ENCODE peak calls at places on chromosomes 16 and 17, in seven cellular contexts. One of them, this sample, is unnamed.
A peak's percentile ranks its signal among the peaks of the same experiment; 100 is the strongest.

GRCh38 chr17:68351395-68351794 is 60.1 kb downstream of the ARSG start:
- DNase-seq in esophagus squamous epithelium: no peak
- DNase-seq in left ventricle myocardium inferior: peak; percentile 30
- DNase-seq in upper lobe of right lung: no peak
- DNase-seq in neural progenitor cell: no peak
- DNase-seq in cardiac muscle cell: no peak
- DNase-seq in adrenal gland: no peak
- DNase-seq in this sample: no peak

GRCh38 chr16:13521356-13521755 is 398.6 kb upstream of the ERCC4 start:
- DNase-seq in upper lobe of right lung: no peak
- DNase-seq in left ventricle myocardium inferior: no peak
- DNase-seq in adrenal gland: no peak
- DNase-seq in esophagus squamous epithelium: no peak
- DNase-seq in neural progenitor cell: peak; percentile 33
- DNase-seq in cardiac muscle cell: no peak
- DNase-seq in this sample: no peak

GRCh38 chr17:3474212-3474611 is 1.6 kb upstream of the ASPA start:
- DNase-seq in esophagus squamous epithelium: no peak
- DNase-seq in upper lobe of right lung: no peak
- DNase-seq in left ventricle myocardium inferior: no peak
- DNase-seq in adrenal gland: no peak
- DNase-seq in neural progenitor cell: no peak
- DNase-seq in cardiac muscle cell: no peak
- DNase-seq in this sample: no peak

GRCh38 chr16:83187404-83187803 is 560.6 kb downstream of the CDH13 start:
- DNase-seq in left ventricle myocardium inferior: no peak
- DNase-seq in upper lobe of right lung: no peak
- DNase-seq in cardiac muscle cell: no peak
- DNase-seq in adrenal gland: no peak
- DNase-seq in neural progenitor cell: no peak
- DNase-seq in esophagus squamous epithelium: no peak
- DNase-seq in this sample: no peak

GRCh38 chr17:65561394-65562205 is at the start of gene AXIN2:
- DNase-seq in left ventricle myocardium inferior: peak; percentile 93
- DNase-seq in cardiac muscle cell: peak; percentile 97
- DNase-seq in adrenal gland: peak; percentile 94
- DNase-seq in esophagus squamous epithelium: peak; percentile 19
- DNase-seq in upper lobe of right lung: peak; percentile 95
- DNase-seq in neural progenitor cell: peak; percentile 98
- DNase-seq in this sample: no peak

GRCh38 chr17:11925271-11926021 is 71.8 kb downstream of the ZNF18 start:
- DNase-seq in adrenal gland: peak; percentile 32
- DNase-seq in esophagus squamous epithelium: no peak
- DNase-seq in upper lobe of right lung: no peak
- DNase-seq in left ventricle myocardium inferior: peak; percentile 22
- DNase-seq in neural progenitor cell: no peak
- DNase-seq in cardiac muscle cell: no peak
- DNase-seq in this sample: no peak

GRCh38 chr16:30764086-30764485 is 2.0 kb downstream of the RNF40 start:
- DNase-seq in left ventricle myocardium inferior: no peak
- DNase-seq in neural progenitor cell: no peak
- DNase-seq in cardiac muscle cell: no peak
- DNase-seq in upper lobe of right lung: no peak
- DNase-seq in esophagus squamous epithelium: no peak
- DNase-seq in adrenal gland: no peak
- DNase-seq in this sample: no peak

GRCh38 chr17:31581022-31581483 is 189.6 kb downstream of the RAB11FIP4 start:
- DNase-seq in cardiac muscle cell: no peak
- DNase-seq in esophagus squamous epithelium: no peak
- DNase-seq in upper lobe of right lung: peak; percentile 88
- DNase-seq in left ventricle myocardium inferior: peak; percentile 78
- DNase-seq in adrenal gland: peak; percentile 61
- DNase-seq in neural progenitor cell: no peak
- DNase-seq in this sample: no peak

GRCh38 chr16:30658731-30659506 is 688 bp downstream of the FBRS start:
- DNase-seq in left ventricle myocardium inferior: peak; percentile 76
- DNase-seq in esophagus squamous epithelium: peak; percentile 93
- DNase-seq in cardiac muscle cell: peak; percentile 93
- DNase-seq in adrenal gland: peak; percentile 90
- DNase-seq in neural progenitor cell: peak; percentile 94
- DNase-seq in upper lobe of right lung: peak; percentile 88
- DNase-seq in this sample: no peak

GRCh38 chr16:80259289-80259805 is 281.4 kb upstream of the DYNLRB2 start:
- DNase-seq in cardiac muscle cell: peak; percentile 26
- DNase-seq in upper lobe of right lung: no peak
- DNase-seq in esophagus squamous epithelium: no peak
- DNase-seq in adrenal gland: no peak
- DNase-seq in left ventricle myocardium inferior: no peak
- DNase-seq in neural progenitor cell: peak; percentile 33
- DNase-seq in this sample: no peak

GRCh38 chr17:69342896-69343644 is 16.1 kb upstream of the ABCA5 start:
- DNase-seq in cardiac muscle cell: no peak
- DNase-seq in esophagus squamous epithelium: no peak
- DNase-seq in adrenal gland: no peak
- DNase-seq in upper lobe of right lung: no peak
- DNase-seq in left ventricle myocardium inferior: no peak
- DNase-seq in neural progenitor cell: no peak
- DNase-seq in this sample: no peak

GRCh38 chr16:31216552-31217530 is at the start of gene PYDC1:
- DNase-seq in neural progenitor cell: peak; percentile 47
- DNase-seq in left ventricle myocardium inferior: no peak
- DNase-seq in esophagus squamous epithelium: no peak
- DNase-seq in adrenal gland: no peak
- DNase-seq in upper lobe of right lung: no peak
- DNase-seq in cardiac muscle cell: no peak
- DNase-seq in this sample: no peak

GRCh38 chr17:43645765-43646481 is 15.8 kb downstream of the MEOX1 start:
- DNase-seq in cardiac muscle cell: no peak
- DNase-seq in left ventricle myocardium inferior: peak; percentile 80
- DNase-seq in esophagus squamous epithelium: no peak
- DNase-seq in adrenal gland: peak; percentile 58
- DNase-seq in neural progenitor cell: peak; percentile 49
- DNase-seq in upper lobe of right lung: peak; percentile 84
- DNase-seq in this sample: no peak

GRCh38 chr17:37088459-37088858 is 139.7 kb downstream of the AATF start:
- DNase-seq in adrenal gland: no peak
- DNase-seq in esophagus squamous epithelium: no peak
- DNase-seq in neural progenitor cell: no peak
- DNase-seq in upper lobe of right lung: no peak
- DNase-seq in left ventricle myocardium inferior: no peak
- DNase-seq in cardiac muscle cell: no peak
- DNase-seq in this sample: no peak

GRCh38 chr16:52123063-52123839 is 423.7 kb downstream of the TOX3 start:
- DNase-seq in adrenal gland: no peak
- DNase-seq in neural progenitor cell: no peak
- DNase-seq in cardiac muscle cell: no peak
- DNase-seq in esophagus squamous epithelium: no peak
- DNase-seq in upper lobe of right lung: no peak
- DNase-seq in left ventricle myocardium inferior: no peak
- DNase-seq in this sample: no peak

GRCh38 chr16:53904533-53904932 is 200.6 kb downstream of the FTO start:
- DNase-seq in neural progenitor cell: no peak
- DNase-seq in left ventricle myocardium inferior: no peak
- DNase-seq in cardiac muscle cell: no peak
- DNase-seq in adrenal gland: no peak
- DNase-seq in esophagus squamous epithelium: no peak
- DNase-seq in upper lobe of right lung: no peak
- DNase-seq in this sample: no peak

GRCh38 chr17:64084086-64084939 is 45.6 kb downstream of the ERN1 start:
- DNase-seq in left ventricle myocardium inferior: no peak
- DNase-seq in cardiac muscle cell: no peak
- DNase-seq in upper lobe of right lung: no peak
- DNase-seq in neural progenitor cell: no peak
- DNase-seq in esophagus squamous epithelium: no peak
- DNase-seq in adrenal gland: no peak
- DNase-seq in this sample: no peak

GRCh38 chr16:4138735-4139134 is 22.5 kb upstream of the ADCY9 start:
- DNase-seq in left ventricle myocardium inferior: no peak
- DNase-seq in adrenal gland: no peak
- DNase-seq in esophagus squamous epithelium: no peak
- DNase-seq in cardiac muscle cell: no peak
- DNase-seq in neural progenitor cell: no peak
- DNase-seq in upper lobe of right lung: no peak
- DNase-seq in this sample: no peak

GRCh38 chr16:80556481-80556880 is 15.7 kb downstream of the DYNLRB2 start:
- DNase-seq in upper lobe of right lung: no peak
- DNase-seq in esophagus squamous epithelium: no peak
- DNase-seq in neural progenitor cell: no peak
- DNase-seq in left ventricle myocardium inferior: no peak
- DNase-seq in adrenal gland: no peak
- DNase-seq in cardiac muscle cell: no peak
- DNase-seq in this sample: no peak

GRCh38 chr17:64120159-64120558 is 9.8 kb downstream of the ERN1 start:
- DNase-seq in upper lobe of right lung: no peak
- DNase-seq in cardiac muscle cell: no peak
- DNase-seq in adrenal gland: no peak
- DNase-seq in left ventricle myocardium inferior: no peak
- DNase-seq in esophagus squamous epithelium: no peak
- DNase-seq in neural progenitor cell: no peak
- DNase-seq in this sample: no peak

GRCh38 chr17:27315796-27316465 is 22.0 kb downstream of the WSB1 start:
- DNase-seq in adrenal gland: no peak
- DNase-seq in cardiac muscle cell: no peak
- DNase-seq in neural progenitor cell: no peak
- DNase-seq in left ventricle myocardium inferior: no peak
- DNase-seq in esophagus squamous epithelium: no peak
- DNase-seq in upper lobe of right lung: no peak
- DNase-seq in this sample: no peak

GRCh38 chr17:30450125-30451027 is 26.8 kb upstream of the GOSR1 start:
- DNase-seq in adrenal gland: no peak
- DNase-seq in neural progenitor cell: no peak
- DNase-seq in cardiac muscle cell: no peak
- DNase-seq in upper lobe of right lung: no peak
- DNase-seq in esophagus squamous epithelium: no peak
- DNase-seq in left ventricle myocardium inferior: no peak
- DNase-seq in this sample: no peak

GRCh38 chr16:15057755-15058417 is 2.0 kb upstream of the NTAN1 start:
- DNase-seq in esophagus squamous epithelium: no peak
- DNase-seq in upper lobe of right lung: no peak
- DNase-seq in neural progenitor cell: no peak
- DNase-seq in adrenal gland: no peak
- DNase-seq in cardiac muscle cell: no peak
- DNase-seq in left ventricle myocardium inferior: no peak
- DNase-seq in this sample: no peak
- H3K27ac ChIP-seq in esophagus squamous epithelium: no peak overlapping the region
- H3K27ac ChIP-seq in upper lobe of right lung: no peak overlapping the region
- H3K27ac ChIP-seq in neural progenitor cell: no peak overlapping the region
- H3K27ac ChIP-seq in adrenal gland: no peak overlapping the region
- H3K27ac ChIP-seq in cardiac muscle cell: no peak overlapping the region
- H3K27ac ChIP-seq in left ventricle myocardium inferior: no peak overlapping the region
- H3K27ac ChIP-seq in this sample: no peak overlapping the region

GRCh38 chr17:78910885-78911284 is 7.9 kb upstream of the CEP295NL start:
- DNase-seq in adrenal gland: peak; percentile 51
- DNase-seq in upper lobe of right lung: no peak
- DNase-seq in esophagus squamous epithelium: no peak
- DNase-seq in neural progenitor cell: no peak
- DNase-seq in cardiac muscle cell: no peak
- DNase-seq in left ventricle myocardium inferior: no peak
- DNase-seq in this sample: no peak
- H3K4me1 ChIP-seq in adrenal gland: peaks cover 29% of the 10 kb centered on the region
- H3K4me1 ChIP-seq in upper lobe of right lung: peaks cover 23% of the 10 kb centered on the region
- H3K4me1 ChIP-seq in esophagus squamous epithelium: peaks cover 7% of the 10 kb centered on the region
- H3K4me1 ChIP-seq in neural progenitor cell: no peaks in the 10 kb centered on the region
- H3K4me1 ChIP-seq in cardiac muscle cell: no peaks in the 10 kb centered on the region
- H3K4me1 ChIP-seq in left ventricle myocardium inferior: peaks cover 60% of the 10 kb centered on the region
- H3K4me1 ChIP-seq in this sample: peaks cover 56% of the 10 kb centered on the region

GRCh38 chr16:49860593-49860992 is 4.7 kb upstream of the ZNF423 start:
- DNase-seq in cardiac muscle cell: no peak
- DNase-seq in left ventricle myocardium inferior: no peak
- DNase-seq in adrenal gland: no peak
- DNase-seq in neural progenitor cell: no peak
- DNase-seq in esophagus squamous epithelium: no peak
- DNase-seq in upper lobe of right lung: no peak
- DNase-seq in this sample: no peak
- H3K27ac ChIP-seq in cardiac muscle cell: no peak overlapping the region
- H3K27ac ChIP-seq in left ventricle myocardium inferior: no peak overlapping the region
- H3K27ac ChIP-seq in adrenal gland: no peak overlapping the region
- H3K27ac ChIP-seq in neural progenitor cell: no peak overlapping the region
- H3K27ac ChIP-seq in esophagus squamous epithelium: no peak overlapping the region
- H3K27ac ChIP-seq in upper lobe of right lung: no peak overlapping the region
- H3K27ac ChIP-seq in this sample: no peak overlapping the region

GRCh38 chr17:76735006-76735405 is 2.1 kb downstream of the SRSF2 start:
- DNase-seq in neural progenitor cell: peak; percentile 16
- DNase-seq in cardiac muscle cell: no peak
- DNase-seq in esophagus squamous epithelium: no peak
- DNase-seq in upper lobe of right lung: no peak
- DNase-seq in adrenal gland: no peak
- DNase-seq in left ventricle myocardium inferior: no peak
- DNase-seq in this sample: no peak
- H3K4me1 ChIP-seq in neural progenitor cell: peaks cover 27% of the 10 kb centered on the region
- H3K4me1 ChIP-seq in cardiac muscle cell: peaks cover 15% of the 10 kb centered on the region
- H3K4me1 ChIP-seq in esophagus squamous epithelium: peaks cover 21% of the 10 kb centered on the region
- H3K4me1 ChIP-seq in upper lobe of right lung: peaks cover 56% of the 10 kb centered on the region
- H3K4me1 ChIP-seq in adrenal gland: peaks cover 32% of the 10 kb centered on the region
- H3K4me1 ChIP-seq in left ventricle myocardium inferior: peaks cover 84% of the 10 kb centered on the region
- H3K4me1 ChIP-seq in this sample: peaks cover 67% of the 10 kb centered on the region

DNA sequence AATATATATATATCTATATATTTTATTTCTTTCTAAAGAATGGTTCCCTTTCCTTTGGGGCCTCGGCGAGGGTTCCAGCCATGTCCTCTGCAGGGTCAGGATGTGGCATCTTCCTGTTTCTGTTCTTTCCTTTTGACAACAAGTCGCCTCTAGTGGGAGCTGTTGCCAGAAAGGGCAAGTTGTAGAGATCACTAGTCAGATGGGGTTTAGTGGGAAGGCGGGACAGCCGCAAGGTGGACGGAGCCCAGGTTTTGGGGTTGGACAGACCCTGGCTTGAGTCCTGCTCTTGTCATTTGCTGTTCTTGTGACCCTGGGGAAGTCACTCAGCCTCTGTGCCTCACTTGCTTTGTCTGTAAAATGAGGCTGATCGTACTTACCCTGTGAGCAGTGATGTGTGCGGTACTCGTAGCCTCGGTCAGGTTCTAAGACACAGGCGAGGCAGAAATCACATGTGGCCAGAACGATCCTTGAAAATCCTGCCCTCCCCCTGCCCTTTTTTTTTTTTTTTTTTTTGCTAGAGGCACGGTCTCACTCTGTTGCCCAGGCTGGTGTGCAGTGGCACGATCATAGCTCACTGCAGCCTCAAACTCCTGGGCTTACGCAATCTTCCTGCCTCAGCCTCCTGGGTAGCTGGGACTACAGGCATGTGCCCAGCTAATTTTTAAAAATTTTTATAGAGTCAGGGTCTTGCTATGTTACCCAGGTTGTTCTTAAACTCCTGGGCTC is 80.1 kb downstream of the ABCC6 start:
- DNase-seq in left ventricle myocardium inferior: no peak
- DNase-seq in esophagus squamous epithelium: no peak
- DNase-seq in upper lobe of right lung: no peak
- DNase-seq in neural progenitor cell: peak; percentile 37
- DNase-seq in cardiac muscle cell: peak; percentile 11
- DNase-seq in adrenal gland: no peak
- DNase-seq in this sample: no peak
- H3K27ac ChIP-seq in left ventricle myocardium inferior: no peak overlapping the region
- H3K27ac ChIP-seq in esophagus squamous epithelium: no peak overlapping the region
- H3K27ac ChIP-seq in upper lobe of right lung: no peak overlapping the region
- H3K27ac ChIP-seq in neural progenitor cell: no peak overlapping the region
- H3K27ac ChIP-seq in cardiac muscle cell: no peak overlapping the region
- H3K27ac ChIP-seq in adrenal gland: no peak overlapping the region
- H3K27ac ChIP-seq in this sample: no peak overlapping the region